ENCODE peak calls at places on chromosomes 6 and 20, in nine cellular contexts. Y is pancreas; Z is left ventricle myocardium inferior; L is fibroblast of lung; W is CD8-positive, alpha-beta T cell; N is progenitor cell of endocrine pancreas; I is type B pancreatic cell; B is ovary; J is GM20000. C is an unnamed sample.

GRCh38 chr20:51440589-51440988 is 101.9 kb downstream of the NFATC2 start:
- DNase-seq in I (no peak), Z (no peak), L (no peak), Y (no peak), W (no peak), J (no peak), B (no peak), N (no peak), C (no peak)

GRCh38 chr6:37493047-37493995 is 6.4 kb downstream of the CCDC167 start:
- DNase-seq in I (no peak), Y (peak), W (no peak), L (no peak), Z (no peak), J (no peak), B (peak), N (no peak), C (no peak)

GRCh38 chr20:48819813-48820648 is 7.8 kb downstream of the PREX1 start:
- DNase-seq in J (no peak), B (no peak), I (no peak), W (no peak), N (no peak), Z (no peak), L (peak), Y (no peak), C (no peak)

GRCh38 chr6:124226396-124226795 is 422.7 kb downstream of the NKAIN2 start:
- DNase-seq in I (no peak), J (no peak), Z (no peak), B (no peak), N (no peak), Y (no peak), L (peak), W (no peak), C (no peak)

GRCh38 chr20:63005240-63005861 is 1.4 kb downstream of the BHLHE23 start:
- DNase-seq in L (no peak), W (no peak), Y (peak), N (no peak), B (no peak), I (no peak), J (no peak), Z (no peak), C (no peak)

GRCh38 chr6:105982761-105983600 is 103.2 kb upstream of the PRDM1 start:
- DNase-seq in J (no peak), Y (no peak), I (no peak), B (no peak), N (no peak), W (no peak), L (no peak), Z (no peak), C (no peak)

GRCh38 chr6:168302534-168302933 is 17.0 kb downstream of the DACT2 start:
- DNase-seq in Y (no peak), I (no peak), B (no peak), J (no peak), W (no peak), L (no peak), Z (no peak), N (no peak), C (no peak)

GRCh38 chr6:41558033-41558807 is 12.0 kb downstream of the FOXP4 start:
- DNase-seq in Y (peak), J (no peak), B (no peak), Z (no peak), L (no peak), I (no peak), N (no peak), W (no peak), C (no peak)

GRCh38 chr6:166747644-166748595 is 120.9 kb upstream of the RPS6KA2 start:
- DNase-seq in Y (no peak), L (no peak), Z (no peak), I (no peak), J (no peak), B (no peak), N (no peak), W (no peak), C (no peak)

GRCh38 chr6:52725133-52725529 is 38.1 kb downstream of the GSTA2 start:
- DNase-seq in N (no peak), L (no peak), W (no peak), B (no peak), I (no peak), Z (no peak), J (no peak), Y (peak), C (no peak)

GRCh38 chr20:20211274-20211987 is 156.5 kb upstream of the INSM1 start:
- DNase-seq in B (no peak), L (no peak), W (no peak), I (no peak), J (no peak), Y (no peak), Z (no peak), N (no peak), C (no peak)

GRCh38 chr20:63150391-63150898 is 65.5 kb downstream of the YTHDF1 start:
- DNase-seq in L (no peak), B (no peak), Z (no peak), J (no peak), N (no peak), W (no peak), Y (no peak), I (no peak), C (no peak)

GRCh38 chr20:8020314-8021079 is 936 bp upstream of the TMX4 start:
- DNase-seq in L (no peak), I (no peak), W (no peak), Y (no peak), B (no peak), J (peak), N (no peak), Z (no peak), C (no peak)

GRCh38 chr20:20612251-20612650 is 100.2 kb downstream of the RALGAPA2 start:
- DNase-seq in Z (no peak), N (no peak), W (no peak), B (no peak), J (no peak), L (no peak), I (no peak), Y (no peak), C (no peak)

GRCh38 chr6:46016063-46016608 is 476 bp upstream of the CLIC5 start:
- DNase-seq in N (no peak), Z (no peak), W (no peak), I (no peak), Y (no peak), B (no peak), J (no peak), L (no peak), C (no peak)

GRCh38 chr6:46015119-46015968 is at the start of gene CLIC5:
- DNase-seq in N (peak), I (no peak), Y (peak), J (peak), W (no peak), Z (peak), B (peak), L (no peak), C (peak)

GRCh38 chr6:46013639-46014038 is 2.0 kb downstream of the CLIC5 start:
- DNase-seq in I (no peak), J (no peak), Z (no peak), Y (no peak), W (no peak), N (no peak), L (no peak), B (no peak), C (no peak)

GRCh38 chr6:46014054-46014453 is 1.6 kb downstream of the CLIC5 start:
- DNase-seq in Z (no peak), I (no peak), N (no peak), B (no peak), Y (no peak), J (no peak), W (no peak), L (no peak), C (no peak)

DNA sequence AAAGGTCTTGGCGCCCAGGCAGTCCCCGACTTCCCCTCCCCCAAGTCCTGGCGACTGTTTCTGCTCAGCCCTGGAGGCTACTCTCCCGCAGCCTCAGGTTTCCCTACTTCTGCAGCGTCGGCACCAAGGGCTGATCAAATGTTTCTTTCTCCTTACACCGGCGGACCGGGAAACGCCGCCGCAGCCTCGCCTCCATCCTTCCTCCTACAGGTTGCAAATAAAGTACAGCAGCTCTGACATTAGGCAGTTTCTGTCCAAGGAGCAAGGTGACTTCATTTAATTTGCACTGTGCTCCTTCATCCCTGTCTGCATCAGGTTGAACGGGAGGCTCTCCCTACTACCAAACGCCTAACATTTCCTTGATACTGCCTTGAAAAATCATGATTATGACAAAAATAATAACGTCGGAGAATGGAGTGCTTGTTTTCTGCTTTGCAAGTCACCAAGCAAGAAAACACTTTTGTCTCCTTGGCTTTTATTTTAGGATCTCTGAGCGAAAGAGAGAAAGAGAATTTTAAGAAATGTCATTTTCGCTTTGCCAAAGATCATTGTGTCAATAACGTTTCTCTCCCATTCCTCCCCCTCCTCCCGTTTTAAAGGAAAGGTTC is 1.0 kb downstream of the CLIC5 start:
- DNase-seq in Z (peak), B (no peak), I (no peak), L (no peak), Y (no peak), J (peak), N (peak), W (peak), C (peak)
- TF ChIP-seq CTCF in Z (no peak), B (no peak), I (no peak), L (no peak), Y (no peak), J (no peak), N (no peak), W (no peak), C (no peak)

DNA sequence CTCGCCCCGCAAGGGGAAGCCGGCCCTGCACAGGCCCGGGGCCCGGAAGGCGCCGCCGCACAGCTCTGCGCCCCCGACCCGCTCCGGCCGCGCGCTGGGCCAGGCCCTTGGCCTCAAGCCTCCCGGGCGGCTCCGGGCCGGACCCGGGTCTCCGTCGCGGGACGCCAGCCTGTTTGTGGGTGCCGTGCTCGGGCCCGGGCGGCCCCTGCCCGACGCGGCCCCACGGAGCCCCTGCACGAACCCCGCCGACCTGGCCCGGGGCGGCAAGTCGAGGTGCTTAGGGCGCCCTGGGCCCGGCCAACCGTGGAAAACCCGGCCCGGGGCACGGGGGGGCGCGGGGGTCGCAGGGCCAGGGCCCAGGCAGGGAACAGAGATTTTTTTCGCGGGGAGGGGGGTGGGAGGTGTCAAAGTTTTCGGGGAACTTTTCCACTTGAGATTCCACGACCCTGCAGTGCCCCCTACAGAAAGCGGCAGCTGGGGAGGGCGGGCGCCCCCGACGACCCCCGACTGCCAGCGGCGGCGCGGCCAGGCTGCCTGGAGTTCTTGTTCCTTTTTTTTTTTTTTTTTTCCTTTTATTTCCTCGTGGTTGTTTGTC is 805 bp upstream of the STX16 start:
- DNase-seq in Y (peak), B (peak), Z (peak), I (no peak), W (no peak), N (peak), L (no peak), J (peak), C (no peak)
- TF ChIP-seq CTCF in Y (no peak), B (no peak), Z (no peak), I (no peak), W (no peak), N (no peak), L (no peak), J (peak), C (no peak)

GRCh38 chr20:45140836-45141235 is 16.6 kb upstream of the WFDC12 start:
- DNase-seq in N (no peak), B (no peak), I (no peak), Z (no peak), W (no peak), Y (no peak), J (no peak), L (no peak), C (no peak)

GRCh38 chr20:45136911-45137310 is 12.6 kb upstream of the WFDC12 start:
- DNase-seq in B (no peak), I (no peak), Y (no peak), L (no peak), N (no peak), Z (no peak), W (no peak), J (no peak), C (no peak)

DNA sequence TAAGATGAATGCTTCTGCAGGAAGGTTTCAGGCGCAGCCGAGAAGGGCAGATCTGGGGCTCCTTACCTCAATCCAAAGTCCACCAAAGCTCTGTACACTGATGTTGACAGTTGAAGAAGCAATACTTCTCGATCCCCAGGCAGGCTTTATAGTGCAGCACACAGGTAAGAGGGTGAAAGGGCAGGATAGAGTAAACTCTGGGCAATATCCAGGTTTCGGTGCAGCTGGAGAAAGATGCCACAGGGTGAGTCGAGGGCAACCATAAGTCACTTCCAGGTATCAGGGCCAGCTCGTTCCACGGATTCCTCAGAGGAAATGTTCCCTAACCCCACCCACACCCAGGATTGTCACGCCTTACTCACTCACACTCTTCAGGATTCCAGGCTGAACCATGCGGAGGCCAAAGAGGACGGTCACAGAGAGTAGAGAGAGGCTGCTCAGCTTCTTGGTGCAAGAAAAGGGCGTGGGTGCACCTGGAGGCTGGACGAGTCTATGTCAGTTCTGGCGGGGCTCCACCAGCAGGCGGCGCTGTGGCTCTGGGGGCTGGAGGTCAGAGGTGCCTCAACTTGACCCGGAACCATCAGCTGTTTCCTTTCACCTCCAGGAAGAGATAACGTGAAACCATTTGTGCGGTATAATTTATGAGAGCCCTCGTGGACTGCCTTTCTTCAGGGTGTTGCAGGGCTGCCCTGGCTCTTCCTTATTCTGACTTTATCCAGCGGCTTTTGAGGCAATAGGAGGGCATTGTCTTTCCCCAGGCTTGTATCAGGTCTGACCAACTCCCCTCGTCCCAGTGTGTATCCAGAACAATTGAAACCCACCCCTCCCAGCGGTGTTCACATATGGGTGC is 14.4 kb upstream of the WFDC12 start:
- DNase-seq in I (no peak), W (peak), Y (peak), Z (peak), J (peak), N (peak), B (no peak), L (no peak), C (peak)
- TF ChIP-seq CTCF in I (peak), W (peak), Y (peak), Z (peak), J (peak), N (peak), B (no peak), L (peak), C (peak)

GRCh38 chr6:548517-548916 is 108.4 kb downstream of the HUS1B start:
- DNase-seq in I (no peak), L (no peak), B (no peak), W (no peak), N (no peak), Y (no peak), J (no peak), Z (no peak), C (no peak)

GRCh38 chr6:548091-548490 is 108.8 kb downstream of the HUS1B start:
- DNase-seq in I (no peak), L (no peak), Y (no peak), N (no peak), W (no peak), Z (no peak), B (no peak), J (no peak), C (no peak)

GRCh38 chr6:549901-550300 is 107.0 kb downstream of the HUS1B start:
- DNase-seq in L (no peak), B (no peak), Z (no peak), J (no peak), Y (no peak), N (no peak), I (no peak), W (no peak), C (no peak)

GRCh38 chr6:551829-552350 is 105.0 kb downstream of the HUS1B start:
- DNase-seq in N (no peak), L (no peak), J (no peak), B (no peak), Z (no peak), I (no peak), W (no peak), Y (no peak), C (no peak)

GRCh38 chr6:551405-551804 is 105.5 kb downstream of the HUS1B start:
- DNase-seq in Y (no peak), W (no peak), I (no peak), J (peak), L (peak), B (no peak), Z (no peak), N (no peak), C (no peak)
- TF ChIP-seq CTCF in Y (no peak), W (no peak), I (no peak), J (no peak), L (no peak), B (no peak), Z (peak), N (no peak), C (no peak)

DNA sequence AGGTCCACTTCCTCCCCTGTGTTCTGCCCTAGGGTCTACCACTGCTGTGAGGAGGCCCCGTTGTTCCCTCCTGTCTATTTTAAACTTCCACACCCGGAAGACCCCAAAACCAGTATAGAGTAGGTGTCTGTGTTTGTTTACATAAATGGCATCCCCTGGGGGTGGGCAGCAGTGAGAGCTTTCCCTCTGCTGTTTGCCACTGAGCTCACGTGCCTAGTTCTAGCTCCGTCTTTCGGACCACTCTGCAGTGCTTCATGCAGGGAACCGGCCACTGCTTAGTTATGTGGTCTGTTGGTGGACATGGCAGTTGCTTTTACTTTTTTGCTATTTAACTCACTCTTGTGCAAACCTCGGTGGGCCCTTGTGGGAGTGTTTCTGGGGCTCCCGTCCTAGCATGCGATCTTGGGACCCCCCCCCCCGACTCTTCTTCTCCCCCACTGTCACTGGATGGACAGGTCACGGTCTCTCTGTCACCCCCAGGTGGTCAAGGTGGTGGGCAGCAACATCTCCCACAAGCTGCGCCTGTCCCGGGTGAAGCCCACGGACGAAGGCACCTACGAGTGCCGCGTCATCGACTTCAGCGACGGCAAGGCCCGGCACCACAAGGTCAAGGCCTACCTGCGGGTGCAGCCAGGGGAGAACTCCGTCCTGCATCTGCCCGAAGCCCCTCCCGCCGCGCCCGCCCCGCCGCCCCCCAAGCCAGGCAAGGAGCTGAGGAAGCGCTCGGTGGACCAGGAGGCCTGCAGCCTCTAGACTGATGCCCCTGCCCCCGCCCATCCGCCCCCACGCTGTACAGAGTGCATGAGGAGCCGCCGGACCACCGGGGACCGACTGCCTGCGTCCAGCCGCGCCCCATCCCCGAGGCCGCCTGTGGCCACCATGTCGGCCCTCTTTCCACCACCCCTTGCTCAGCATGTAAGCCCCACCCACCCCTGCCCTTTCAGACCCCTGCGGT is 40.9 kb downstream of the VSTM2L start:
- DNase-seq in I (peak), Y (no peak), J (no peak), N (no peak), B (no peak), L (no peak), Z (no peak), W (no peak), C (no peak)
- TF ChIP-seq CTCF in I (no peak), Y (no peak), J (no peak), N (peak), B (no peak), L (no peak), Z (no peak), W (no peak), C (no peak)

DNA sequence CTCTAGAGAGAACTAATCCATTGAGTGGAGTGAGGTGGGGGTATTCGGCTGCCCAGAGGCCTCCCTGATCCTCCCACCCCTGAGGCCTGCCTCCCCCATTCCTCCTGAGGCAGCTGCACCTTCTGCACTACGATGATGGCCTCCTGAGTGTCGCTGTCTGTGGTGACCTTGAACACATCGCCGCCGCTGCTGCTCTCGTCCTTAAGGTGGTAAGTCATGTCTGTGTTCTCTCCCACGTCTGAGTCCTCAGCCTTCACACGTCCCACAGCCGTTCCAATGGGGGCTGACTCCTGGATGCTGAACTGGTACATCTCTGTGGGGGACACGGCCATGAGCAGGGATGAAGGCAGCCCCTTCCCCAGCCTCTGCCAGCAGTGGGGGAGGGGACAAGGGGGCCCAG is 94.8 kb downstream of the CD40 start:
- DNase-seq in J (no peak), N (no peak), L (no peak), Z (no peak), W (no peak), Y (no peak), I (no peak), B (no peak), C (no peak)
- TF ChIP-seq CTCF in J (no peak), N (no peak), L (no peak), Z (no peak), W (no peak), Y (no peak), I (no peak), B (no peak), C (no peak)

DNA sequence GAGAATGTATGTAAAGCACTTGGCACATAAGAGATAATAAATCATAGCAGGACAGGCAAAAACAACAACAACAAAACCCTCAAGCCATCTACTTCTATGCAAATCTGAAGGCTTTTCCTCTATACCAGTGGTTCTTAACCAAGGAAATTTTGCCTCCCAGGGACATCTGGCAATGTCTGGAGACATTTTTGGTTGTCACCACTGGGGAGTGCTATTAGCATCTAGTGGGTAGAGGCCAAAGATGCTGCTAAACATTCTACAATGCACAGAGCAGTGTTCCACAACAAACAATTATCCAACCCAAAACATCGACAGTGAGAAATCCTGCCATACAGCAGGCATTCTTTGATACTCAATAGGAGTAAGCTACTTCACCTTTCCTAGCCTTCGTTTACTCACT is 28.2 kb downstream of the NDRG3 start:
- DNase-seq in N (no peak), Z (no peak), L (no peak), B (no peak), W (no peak), Y (no peak), I (no peak), J (no peak), C (no peak)
- TF ChIP-seq CTCF in N (no peak), Z (peak), L (no peak), B (no peak), W (no peak), Y (no peak), I (peak), J (peak), C (peak)

C was measured in neural crest cell.